ENCODE peak calls at places on chromosomes 7 and 10, in four cellular contexts. K, Z, Y and J are unnamed samples.

GRCh38 chr10:80168679-80169380 is 36.3 kb downstream of the PLAC9 start:
- DNase-seq in Y (no peak), K (no peak), Z (no peak), J (no peak)

GRCh38 chr10:64537931-64538330 is 1016.7 kb downstream of the REEP3 start:
- DNase-seq in Y (no peak), K (no peak), Z (no peak), J (no peak)

GRCh38 chr10:4653160-4653559 is 172.8 kb upstream of the AKR1E2 start:
- DNase-seq in Y (no peak), Z (no peak), K (no peak), J (no peak)

GRCh38 chr7:95578299-95578855 is 17.9 kb downstream of the PDK4 start:
- DNase-seq in K (no peak), Z (no peak), Y (no peak), J (no peak)

GRCh38 chr10:1240341-1240775 is 184.2 kb downstream of the WDR37 start:
- DNase-seq in K (no peak), Y (no peak), Z (no peak), J (peak; percentile 68)

GRCh38 chr10:100872034-100872791 is 40.5 kb upstream of the SLF2 start:
- DNase-seq in Y (peak; percentile 45), Z (peak; percentile 37), K (no peak), J (peak; percentile 59)

GRCh38 chr7:152145853-152146466 is 120.5 kb downstream of the GALNT11 start:
- DNase-seq in Y (peak; percentile 70), K (no peak), Z (peak; percentile 8), J (no peak)

GRCh38 chr7:93175219-93175618 is 27.0 kb upstream of the SAMD9L start:
- DNase-seq in Y (no peak), K (no peak), Z (no peak), J (no peak)

GRCh38 chr10:127150136-127150535 is 46.3 kb downstream of the INSYN2A start:
- DNase-seq in K (no peak), Y (peak; percentile 47), Z (no peak), J (no peak)